ENCODE peak calls at places on chromosomes 5 and 9, in four cellular contexts. Y, M, X and W are unnamed samples.

GRCh38 chr5:141878186-141878770 is at the start of gene PCDH1:
- DNase-seq in Y (peak; percentile 29), M (no peak), X (no peak), W (no peak)

GRCh38 chr5:141814064-141814982 is 63.9 kb downstream of the PCDH1 start:
- DNase-seq in M (no peak), X (no peak), Y (no peak), W (peak; percentile 22)

GRCh38 chr5:855771-856530 is 5.2 kb upstream of the ZDHHC11 start:
- DNase-seq in X (no peak), Y (no peak), M (no peak), W (no peak)

GRCh38 chr5:68711311-68712200 is 382.3 kb upstream of the SLC30A5 start:
- DNase-seq in Y (no peak), M (no peak), X (peak; percentile 80), W (no peak)

GRCh38 chr9:136840877-136841645 is 1.2 kb upstream of the AJM1 start:
- DNase-seq in M (no peak), Y (no peak), X (no peak), W (peak; percentile 54)

GRCh38 chr5:386432-387341 is 56.3 kb upstream of the EXOC3 start:
- DNase-seq in Y (no peak), M (peak; percentile 36), X (no peak), W (no peak)

GRCh38 chr5:66197764-66198405 is 53.8 kb downstream of the SREK1 start:
- DNase-seq in M (no peak), X (no peak), Y (no peak), W (no peak)

GRCh38 chr9:127947841-127948710 is 10.4 kb upstream of the DPM2 start:
- DNase-seq in X (no peak), Y (no peak), M (no peak), W (no peak)

GRCh38 chr5:137833463-137833862 is 34.2 kb upstream of the MYOT start:
- DNase-seq in Y (no peak), M (no peak), X (no peak), W (no peak)

GRCh38 chr9:10250200-10250599 is 362.6 kb downstream of the PTPRD start:
- DNase-seq in X (no peak), M (no peak), Y (no peak), W (no peak)

GRCh38 chr9:134158242-134158641 is 6.1 kb downstream of the RNU6ATAC start:
- DNase-seq in X (no peak), M (no peak), Y (no peak), W (no peak)

GRCh38 chr9:96719538-96720315 is 58.2 kb downstream of the ZNF510 start:
- DNase-seq in X (peak; percentile 0), M (no peak), Y (no peak), W (no peak)

GRCh38 chr9:108831496-108832178 is 24.1 kb downstream of the ACTL7B start:
- DNase-seq in X (no peak), M (no peak), Y (no peak), W (no peak)

GRCh38 chr5:116970318-116970717 is 395.7 kb upstream of the SEMA6A start:
- DNase-seq in Y (no peak), M (no peak), X (no peak), W (no peak)

DNA sequence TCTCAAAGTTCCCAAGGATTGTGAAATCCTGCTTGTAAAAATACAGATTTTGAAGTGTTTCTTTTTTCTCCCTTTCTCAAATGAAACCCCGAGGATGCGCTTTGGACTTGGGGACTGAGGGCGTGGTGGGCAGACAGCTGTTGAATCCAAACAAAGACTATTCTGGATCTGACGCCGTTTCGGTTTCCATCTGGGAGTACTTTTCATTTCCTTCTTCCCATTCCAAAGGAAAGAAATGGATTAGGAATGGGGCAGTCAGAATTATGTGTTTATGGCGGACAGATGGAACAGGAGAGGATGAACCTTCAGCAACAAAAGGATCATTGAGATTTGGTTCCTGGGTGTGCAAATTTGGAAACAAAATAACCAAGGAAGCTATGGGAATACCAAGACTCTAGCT is 300.5 kb downstream of the PARP8 start:
- DNase-seq in M (no peak), Y (no peak), X (no peak), W (no peak)
- H3K27me3 ChIP-seq in M (peaks cover 10% of the 10 kb centered on the region), Y (peaks cover 29% of the 10 kb centered on the region), X (peaks cover 1% of the 10 kb centered on the region), W (no peaks in the 10 kb centered on the region)

DNA sequence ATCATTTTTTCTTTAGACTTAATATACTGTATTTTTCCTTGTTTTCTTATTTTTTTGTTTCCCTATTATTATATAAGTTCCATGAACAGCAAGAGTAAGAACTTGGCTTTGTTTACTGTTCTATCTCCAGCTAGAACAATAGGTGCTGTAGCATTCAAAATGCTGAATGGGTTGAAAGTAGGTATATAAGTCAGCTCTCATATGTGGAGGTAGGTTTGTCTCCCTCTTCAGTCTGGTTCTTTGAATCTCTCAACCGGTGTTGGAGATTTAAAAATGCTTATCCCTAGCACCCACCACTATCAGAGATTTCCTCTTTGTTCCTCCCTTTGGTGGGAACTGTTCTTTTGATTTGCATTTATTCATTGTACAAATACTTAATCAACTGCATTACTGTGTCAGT is 87.5 kb upstream of the FSD1L start:
- DNase-seq in X (no peak), M (no peak), Y (no peak), W (no peak)
- H3K36me3 ChIP-seq in X (no peaks in the 10 kb centered on the region), M (peaks cover 10% of the 10 kb centered on the region), Y (peaks cover 11% of the 10 kb centered on the region), W (no peaks in the 10 kb centered on the region)

DNA sequence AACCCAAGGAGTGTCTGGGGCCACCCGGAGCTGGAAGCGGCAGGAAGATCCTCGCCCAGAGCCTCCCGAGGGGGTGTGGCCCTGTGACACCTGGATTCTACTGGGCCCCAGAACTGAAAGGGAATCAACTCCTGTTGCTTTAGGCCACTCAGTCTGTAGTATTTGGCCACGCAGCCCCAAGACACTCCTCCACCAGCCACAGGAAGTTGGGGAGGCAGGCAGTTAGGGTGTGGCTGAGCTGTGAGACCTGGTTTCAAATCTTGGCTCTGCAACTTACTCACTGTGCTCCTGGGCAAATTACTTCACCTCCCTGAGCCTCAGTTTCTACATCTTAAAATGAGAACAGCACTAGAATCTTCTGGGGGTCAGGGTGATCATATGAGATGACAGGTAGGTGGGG is 119.8 kb upstream of the PPP1R26 start:
- DNase-seq in M (no peak), Y (no peak), X (no peak), W (no peak)
- H3K27me3 ChIP-seq in M (no peaks in the 10 kb centered on the region), Y (no peaks in the 10 kb centered on the region), X (no peaks in the 10 kb centered on the region), W (no peaks in the 10 kb centered on the region)

GRCh38 chr5:14741721-14742426 is 77.4 kb downstream of the OTULIN start:
- DNase-seq in M (no peak), X (no peak), Y (no peak), W (no peak)
- H3K36me3 ChIP-seq in M (peaks cover 25% of the 10 kb centered on the region), X (no peaks in the 10 kb centered on the region), Y (peaks cover 75% of the 10 kb centered on the region), W (no peaks in the 10 kb centered on the region)

GRCh38 chr5:77846422-77847128 is 70.4 kb upstream of the TBCA start:
- DNase-seq in Y (no peak), X (no peak), M (no peak), W (no peak)
- H3K27me3 ChIP-seq in Y (peaks cover 7% of the 10 kb centered on the region), X (no peaks in the 10 kb centered on the region), M (no peaks in the 10 kb centered on the region), W (peaks cover 12% of the 10 kb centered on the region)

GRCh38 chr9:98290411-98290810 is 35.0 kb upstream of the TBC1D2 start:
- DNase-seq in M (no peak), Y (no peak), X (no peak), W (no peak)
- H3K36me3 ChIP-seq in M (no peaks in the 10 kb centered on the region), Y (no peaks in the 10 kb centered on the region), X (no peaks in the 10 kb centered on the region), W (no peaks in the 10 kb centered on the region)

GRCh38 chr9:26773054-26773453 is 119.5 kb downstream of the CAAP1 start:
- DNase-seq in M (no peak), X (no peak), Y (no peak), W (no peak)
- H3K27me3 ChIP-seq in M (no peaks in the 10 kb centered on the region), X (no peaks in the 10 kb centered on the region), Y (no peaks in the 10 kb centered on the region), W (no peaks in the 10 kb centered on the region)

GRCh38 chr9:123084256-123084655 is 50.8 kb downstream of the GPR21 start:
- DNase-seq in X (no peak), M (no peak), Y (no peak), W (no peak)
- H3K36me3 ChIP-seq in X (peaks cover 9% of the 10 kb centered on the region), M (peaks cover 37% of the 10 kb centered on the region), Y (peaks cover 71% of the 10 kb centered on the region), W (peaks cover 4% of the 10 kb centered on the region)